ENCODE peak calls at places on chromosomes 11 and 22, in eight cellular contexts. I, P, B, D, O, M, Y and N are unnamed samples.

GRCh38 chr11:9396310-9396709 is 11.9 kb downstream of the IPO7 start:
- DNase-seq in M (no peak), Y (no peak), I (no peak), D (no peak), B (no peak), P (peak), O (peak), N (no peak)

GRCh38 chr22:37676691-37677627 is 1.5 kb downstream of the LGALS1 start:
- DNase-seq in Y (peak), P (peak), D (peak), M (peak), O (peak), I (peak), B (peak), N (peak)

GRCh38 chr11:110711776-110712642 is at the start of gene ARHGAP20:
- DNase-seq in Y (peak), I (peak), B (peak), D (peak), P (peak), M (peak), O (peak), N (no peak)

GRCh38 chr11:102421262-102421661 is 31.3 kb downstream of the TMEM123 start:
- DNase-seq in Y (no peak), B (peak), I (no peak), O (no peak), P (no peak), M (no peak), D (no peak), N (no peak)

GRCh38 chr11:67355794-67356550 is 2.6 kb upstream of the POLD4 start:
- DNase-seq in B (no peak), I (no peak), P (no peak), D (no peak), O (no peak), Y (no peak), M (no peak), N (no peak)

GRCh38 chr11:122834065-122834464 is 4.2 kb upstream of the CRTAM start:
- DNase-seq in P (no peak), Y (no peak), I (no peak), O (no peak), D (no peak), B (no peak), M (no peak), N (no peak)

GRCh38 chr11:15618583-15619032 is 503.9 kb downstream of the INSC start:
- DNase-seq in D (no peak), P (no peak), B (no peak), Y (no peak), M (no peak), O (no peak), I (no peak), N (no peak)

GRCh38 chr11:12693075-12693473 is 18.9 kb downstream of the TEAD1 start:
- DNase-seq in B (no peak), D (no peak), O (no peak), I (no peak), Y (no peak), M (no peak), P (peak), N (no peak)

GRCh38 chr11:10564692-10565318 is 3.7 kb downstream of the LYVE1 start:
- DNase-seq in I (no peak), B (no peak), M (no peak), D (peak), Y (no peak), O (no peak), P (no peak), N (no peak)

GRCh38 chr11:119248750-119249670 is 42.9 kb downstream of the CBL start:
- DNase-seq in Y (no peak), O (no peak), P (no peak), D (no peak), M (no peak), I (no peak), B (no peak), N (no peak)

GRCh38 chr11:35688023-35688422 is 25.4 kb downstream of the TRIM44 start:
- DNase-seq in O (peak), P (peak), M (no peak), Y (no peak), I (no peak), B (no peak), D (peak), N (no peak)

GRCh38 chr11:106131998-106132397 is 54.5 kb downstream of the AASDHPPT start:
- DNase-seq in O (no peak), P (no peak), I (no peak), B (no peak), Y (peak), D (no peak), M (no peak), N (no peak)

GRCh38 chr22:47017245-47017644 is 254.8 kb downstream of the TBC1D22A start:
- DNase-seq in D (no peak), M (no peak), O (no peak), I (no peak), Y (no peak), P (no peak), B (no peak), N (no peak)

GRCh38 chr11:81869337-81870065 is 864.2 kb downstream of the FAM181B start:
- DNase-seq in M (no peak), P (peak), D (no peak), Y (no peak), B (no peak), I (no peak), O (no peak), N (no peak)

GRCh38 chr11:67614730-67615454 is 8.2 kb downstream of the NDUFV1 start:
- DNase-seq in D (no peak), O (no peak), M (no peak), Y (no peak), B (no peak), I (no peak), P (no peak), N (no peak)

GRCh38 chr22:33362702-33363101 is 304.5 kb upstream of the SYN3 start:
- DNase-seq in Y (no peak), O (no peak), B (no peak), I (no peak), M (no peak), P (no peak), D (no peak), N (no peak)

GRCh38 chr22:47928626-47929025 is 1166.2 kb downstream of the TBC1D22A start:
- DNase-seq in P (no peak), M (no peak), O (no peak), B (no peak), D (no peak), Y (no peak), I (no peak), N (no peak)

GRCh38 chr22:36422287-36423014 is 34.7 kb upstream of the MYH9 start:
- DNase-seq in O (no peak), B (no peak), I (no peak), P (no peak), Y (no peak), M (no peak), D (no peak), N (no peak)

GRCh38 chr22:44667829-44668189 is 34.2 kb upstream of the PRR5 start:
- DNase-seq in P (no peak), B (no peak), D (no peak), O (no peak), I (no peak), M (no peak), Y (peak), N (no peak)

GRCh38 chr11:120539681-120540369 is 28.3 kb downstream of the GRIK4 start:
- DNase-seq in P (peak), D (peak), M (peak), I (peak), Y (no peak), O (peak), B (no peak), N (peak)

GRCh38 chr11:64562723-64563351 is 28.2 kb upstream of the SLC22A12 start:
- DNase-seq in B (no peak), M (no peak), O (no peak), P (no peak), D (no peak), I (no peak), Y (no peak), N (no peak)

GRCh38 chr11:119764108-119764874 is 35.3 kb upstream of the NECTIN1 start:
- DNase-seq in P (peak), I (no peak), Y (no peak), O (peak), D (no peak), M (peak), B (peak), N (no peak)

GRCh38 chr11:88348870-88349269 is 11.3 kb upstream of the CTSC start:
- DNase-seq in P (no peak), O (no peak), D (peak), Y (no peak), B (no peak), M (no peak), I (no peak), N (no peak)

GRCh38 chr22:17842386-17842785 is 68.1 kb upstream of the BID start:
- DNase-seq in D (no peak), O (no peak), Y (no peak), P (no peak), M (no peak), I (no peak), B (no peak), N (no peak)

GRCh38 chr22:41862530-41863266 is 29.8 kb downstream of the SREBF2 start:
- DNase-seq in B (peak), Y (no peak), P (peak), O (peak), I (no peak), D (peak), M (peak), N (no peak)

GRCh38 chr11:56624661-56625110 is 10.0 kb upstream of the OR5M1 start:
- DNase-seq in D (peak), B (peak), O (peak), M (peak), I (peak), Y (no peak), P (peak), N (peak)

GRCh38 chr11:4194889-4195288 is 100.3 kb downstream of the RRM1 start:
- DNase-seq in D (no peak), Y (no peak), B (no peak), M (no peak), O (no peak), I (no peak), P (no peak), N (no peak)

GRCh38 chr11:33620423-33621120 is 80.1 kb downstream of the C11orf91 start:
- DNase-seq in P (peak), O (peak), Y (no peak), I (no peak), D (peak), M (peak), B (peak), N (no peak)

GRCh38 chr11:33344611-33345010 is 87.4 kb downstream of the HIPK3 start:
- DNase-seq in B (no peak), O (no peak), P (peak), Y (no peak), I (no peak), M (no peak), D (no peak), N (no peak)

GRCh38 chr11:57276169-57276854 is 39.3 kb upstream of the APLNR start:
- DNase-seq in I (no peak), O (no peak), Y (no peak), B (no peak), D (no peak), P (no peak), M (no peak), N (no peak)

GRCh38 chr11:70688142-70688541 is 289.8 kb downstream of the CTTN start:
- DNase-seq in B (no peak), D (no peak), Y (no peak), P (no peak), O (no peak), M (no peak), I (no peak), N (peak)

GRCh38 chr11:111795333-111795985 is 29.3 kb upstream of the PPP2R1B start:
- DNase-seq in P (peak), O (peak), B (no peak), Y (no peak), I (no peak), D (peak), M (peak), N (no peak)

GRCh38 chr11:82792319-82792718 is 58.7 kb upstream of the FAM181B start:
- DNase-seq in Y (no peak), M (no peak), D (no peak), O (no peak), I (no peak), P (no peak), B (no peak), N (no peak)

GRCh38 chr22:19419086-19419463 is 12.5 kb downstream of the HIRA start:
- DNase-seq in P (no peak), B (no peak), M (no peak), Y (no peak), O (no peak), I (no peak), D (no peak), N (no peak)

GRCh38 chr11:118001494-118001971 is 15.3 kb downstream of the IL10RA start:
- DNase-seq in B (no peak), O (no peak), Y (no peak), P (no peak), D (no peak), M (no peak), I (no peak), N (no peak)